ENCODE peak calls at places on chromosomes 7 and 10, in seven cellular contexts. F, R, Q, S, T, G and P are unnamed samples.

GRCh38 chr7:31114593-31115343 is 62.7 kb downstream of the ADCYAP1R1 start:
- DNase-seq in G (no peak), S (no peak), T (no peak), Q (peak; percentile 69), R (peak; percentile 72), F (peak; percentile 36), P (peak; percentile 50)

GRCh38 chr7:140506788-140507464 is 27.6 kb upstream of the MKRN1 start:
- DNase-seq in G (no peak), R (peak; percentile 96), T (no peak), F (peak; percentile 19), S (no peak), Q (peak; percentile 66), P (peak; percentile 80)

GRCh38 chr10:44886966-44887365 is 24.2 kb upstream of the TMEM72 start:
- DNase-seq in S (no peak), T (no peak), F (no peak), R (no peak), G (no peak), Q (no peak), P (no peak)

GRCh38 chr7:96187735-96188622 is 133.9 kb downstream of the SLC25A13 start:
- DNase-seq in G (no peak), Q (no peak), F (no peak), S (no peak), T (no peak), R (no peak), P (no peak)

GRCh38 chr7:61111-61510 is 131.3 kb upstream of the FAM20C start:
- DNase-seq in G (no peak), F (no peak), T (no peak), R (no peak), S (no peak), Q (no peak), P (no peak)

GRCh38 chr7:22832422-22832821 is 9.8 kb upstream of the TOMM7 start:
- DNase-seq in T (no peak), G (no peak), Q (no peak), S (no peak), R (no peak), F (no peak), P (no peak)

GRCh38 chr10:81704596-81704995 is 170.4 kb upstream of the NRG3 start:
- DNase-seq in R (no peak), S (no peak), Q (no peak), G (no peak), T (no peak), F (no peak), P (no peak)

GRCh38 chr7:5332579-5332978 is 49.8 kb downstream of the SLC29A4 start:
- DNase-seq in T (no peak), F (no peak), S (no peak), G (no peak), Q (no peak), R (no peak), P (no peak)

GRCh38 chr10:26334232-26334931 is 103.8 kb upstream of the APBB1IP start:
- DNase-seq in G (peak; percentile 46), Q (no peak), T (no peak), F (no peak), S (no peak), R (no peak), P (no peak)

GRCh38 chr10:26335574-26336093 is 102.5 kb upstream of the APBB1IP start:
- DNase-seq in T (no peak), Q (no peak), G (peak; percentile 32), F (peak; percentile 61), R (no peak), S (no peak), P (no peak)

GRCh38 chr10:26336979-26337378 is 101.2 kb upstream of the APBB1IP start:
- DNase-seq in T (no peak), G (no peak), F (no peak), S (no peak), R (no peak), Q (no peak), P (no peak)

GRCh38 chr10:26331376-26331775 is 106.8 kb upstream of the APBB1IP start:
- DNase-seq in Q (no peak), S (no peak), G (no peak), F (no peak), R (no peak), T (no peak), P (no peak)

DNA sequence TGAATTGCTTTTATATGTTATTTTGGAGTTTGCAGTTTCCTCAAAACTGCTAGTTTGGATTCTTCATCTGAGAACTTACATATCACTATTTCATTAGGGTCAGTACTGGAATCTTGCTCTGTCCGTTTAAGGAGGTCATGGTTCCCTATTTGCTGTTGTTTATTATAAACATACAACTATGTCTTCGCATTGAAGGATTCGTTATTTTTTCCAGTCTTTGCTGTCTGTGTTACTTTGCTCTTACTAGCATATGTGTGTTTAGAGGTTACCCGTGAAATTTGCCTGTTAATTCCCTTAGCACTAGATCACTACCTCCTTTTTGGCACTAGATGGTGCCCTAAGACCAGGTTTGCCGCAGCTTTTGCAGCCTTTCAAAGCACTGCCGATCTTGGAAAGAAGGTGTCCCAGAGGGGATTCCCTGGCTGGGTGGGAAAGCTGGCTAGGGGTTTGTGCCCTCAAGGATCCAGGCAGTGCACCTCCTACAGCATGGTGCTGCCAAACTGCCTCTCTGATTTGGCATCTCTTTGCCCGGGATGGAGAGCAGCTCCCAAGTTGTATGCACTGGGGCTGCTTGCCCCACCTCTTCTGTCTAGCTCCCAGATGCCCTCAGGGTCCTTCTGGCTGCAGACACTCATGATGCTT is 103.1 kb upstream of the APBB1IP start:
- DNase-seq in S (peak; percentile 12), T (peak; percentile 50), G (peak; percentile 90), F (peak; percentile 89), R (peak; percentile 55), Q (peak; percentile 62), P (peak; percentile 55)
- TF ChIP-seq CTCF in S (peak; percentile 50), T (peak; percentile 90), G (peak; percentile 99), F (peak; percentile 85), R (peak; percentile 64), Q (peak; percentile 73), P (peak; percentile 68)

DNA sequence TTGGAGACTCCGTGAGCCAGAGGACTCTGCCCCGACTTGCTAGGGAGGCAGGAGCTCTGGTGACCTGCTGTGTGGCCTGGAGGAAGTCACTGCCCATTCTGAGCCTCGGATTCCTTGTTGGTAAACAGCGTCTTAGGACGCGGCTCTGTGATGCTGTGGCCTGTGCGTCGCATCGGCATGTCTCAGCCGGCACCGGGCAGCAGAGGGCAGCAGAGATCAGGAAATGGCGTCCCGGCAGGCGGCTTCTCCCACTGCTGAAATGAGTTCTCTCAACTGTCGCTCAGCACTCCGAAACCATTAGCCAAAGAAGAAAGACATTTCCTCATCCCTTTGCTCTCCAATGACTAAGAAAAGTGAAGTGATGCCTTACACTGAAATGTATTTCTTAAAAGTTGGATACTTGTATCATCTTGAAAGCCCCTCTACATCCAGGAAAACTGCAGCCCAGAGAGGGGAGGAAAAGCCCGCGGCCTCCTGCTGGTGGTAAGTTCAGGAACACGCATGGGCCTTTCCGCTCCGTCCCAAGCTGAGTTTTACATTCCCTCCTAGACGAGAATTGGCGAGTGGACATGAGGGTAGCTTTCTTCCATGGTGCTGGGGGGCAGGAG is 91.7 kb downstream of the WDR11 start:
- DNase-seq in G (peak; percentile 68), Q (peak; percentile 85), S (peak; percentile 33), T (peak; percentile 32), R (peak; percentile 85), F (peak; percentile 78), P (peak; percentile 71)
- H3K4me3 ChIP-seq in G (no peak overlapping the region), Q (no peak overlapping the region), S (no peak overlapping the region), T (peak overlapping the region; percentile 29), R (peak overlapping the region; percentile 26), F (no peak overlapping the region), P (no peak overlapping the region)

GRCh38 chr10:92627845-92628480 is 35.0 kb downstream of the KIF11 start:
- DNase-seq in F (peak; percentile 6), R (peak; percentile 64), T (no peak), Q (no peak), S (no peak), G (no peak), P (peak; percentile 7)
- TF ChIP-seq CTCF in F (no peak), R (peak; percentile 25), T (peak; percentile 32), Q (no peak), S (no peak), G (peak; percentile 32), P (no peak)

DNA sequence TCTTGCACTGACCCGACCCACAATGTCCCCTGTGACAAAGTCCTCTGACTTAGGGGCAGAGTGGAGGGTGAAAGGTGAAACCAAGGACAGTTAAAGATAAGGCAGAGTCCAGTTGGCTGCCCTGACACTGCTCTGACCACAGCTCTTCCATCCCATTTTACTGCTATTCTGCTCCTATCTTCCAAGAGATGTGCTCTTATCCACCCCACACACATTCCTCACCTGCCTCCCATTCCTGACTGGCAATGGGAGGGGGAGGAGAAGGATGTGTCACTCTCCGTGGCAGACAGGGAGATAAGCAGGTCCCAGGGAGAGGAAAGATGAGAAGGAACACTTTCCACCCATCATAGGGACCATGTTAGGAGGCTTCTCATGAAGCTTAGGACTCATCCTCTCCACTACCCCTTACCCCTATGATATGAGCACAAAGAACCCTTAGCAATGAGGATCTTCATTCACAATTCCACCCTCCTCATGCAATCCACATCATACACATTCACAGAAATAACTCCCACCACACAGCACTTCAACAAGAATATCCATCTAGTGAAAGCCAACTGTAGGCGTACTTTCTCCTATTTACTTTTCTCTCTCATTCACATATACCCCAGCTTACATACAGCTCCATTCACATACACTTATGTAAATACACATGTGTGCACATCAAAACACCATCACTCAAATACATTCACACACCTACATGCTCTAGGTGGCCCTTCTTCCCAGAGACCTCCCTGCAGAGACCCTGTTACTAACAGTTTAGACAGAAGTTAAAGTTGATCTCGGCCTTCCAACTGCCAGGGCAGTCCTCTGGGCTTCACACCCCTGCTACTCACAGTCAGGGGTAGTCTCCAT is 6.6 kb downstream of the SYNPO2L start:
- DNase-seq in R (no peak), Q (peak; percentile 55), G (no peak), T (peak; percentile 41), F (no peak), S (no peak), P (no peak)
- H3K4me3 ChIP-seq in R (no peak overlapping the region), Q (no peak overlapping the region), G (no peak overlapping the region), T (no peak overlapping the region), F (peak overlapping the region; percentile 4), S (no peak overlapping the region), P (no peak overlapping the region)

GRCh38 chr7:137454169-137455166 is 110.9 kb upstream of the PTN start:
- DNase-seq in T (peak; percentile 24), S (no peak), Q (peak; percentile 42), F (peak; percentile 32), G (peak; percentile 45), R (peak; percentile 93), P (peak; percentile 71)
- TF ChIP-seq CTCF in T (peak; percentile 66), S (peak; percentile 57), Q (peak; percentile 63), F (peak; percentile 39), G (peak; percentile 92), R (peak; percentile 64), P (peak; percentile 61)

GRCh38 chr10:71437537-71438058 is 40.9 kb downstream of the CDH23 start:
- DNase-seq in Q (no peak), R (no peak), F (no peak), T (no peak), S (no peak), G (no peak), P (no peak)
- H3K4me3 ChIP-seq in Q (no peak overlapping the region), R (no peak overlapping the region), F (no peak overlapping the region), T (no peak overlapping the region), S (no peak overlapping the region), G (no peak overlapping the region), P (no peak overlapping the region)